ENCODE peak calls at places on chromosomes 4 and X, in seven cellular contexts. K, W, S, F, Q, D and E are unnamed samples.

GRCh38 chrX:103253608-103254007 is 1.3 kb downstream of the TCEAL8 start:
- DNase-seq in K (no peak), D (no peak), W (peak), S (no peak), Q (no peak), F (no peak), E (peak)

GRCh38 chrX:48910926-48911406 is 480 bp downstream of the SLC35A2 start:
- DNase-seq in W (peak), S (no peak), Q (no peak), K (no peak), D (peak), F (peak), E (peak)

GRCh38 chr4:7554885-7555284 is 120.2 kb upstream of the PSAPL1 start:
- DNase-seq in F (no peak), W (no peak), Q (no peak), D (no peak), S (peak), K (no peak), E (no peak)

GRCh38 chrX:11787564-11787963 is 29.5 kb downstream of the MSL3 start:
- DNase-seq in F (peak), K (peak), W (peak), Q (peak), D (peak), S (peak), E (peak)

GRCh38 chrX:37599735-37600134 is 28.3 kb downstream of the LANCL3 start:
- DNase-seq in D (no peak), S (no peak), K (peak), F (no peak), W (no peak), Q (no peak), E (no peak)

GRCh38 chr4:48369771-48370170 is 28.4 kb downstream of the SLAIN2 start:
- DNase-seq in W (no peak), S (no peak), D (no peak), K (no peak), Q (no peak), F (no peak), E (no peak)

GRCh38 chr4:166724369-166724768 is 509.9 kb downstream of the SPOCK3 start:
- DNase-seq in D (no peak), F (no peak), Q (no peak), S (no peak), K (no peak), W (no peak), E (no peak)

GRCh38 chrX:11890843-11891514 is 132.9 kb downstream of the MSL3 start:
- DNase-seq in Q (no peak), F (no peak), S (no peak), D (no peak), K (no peak), W (peak), E (peak)

GRCh38 chrX:117838581-117839331 is 277.9 kb downstream of the KLHL13 start:
- DNase-seq in F (no peak), W (no peak), D (no peak), Q (no peak), K (no peak), S (no peak), E (no peak)

GRCh38 chr4:156536661-156537060 is 434.9 kb downstream of the PDGFC start:
- DNase-seq in K (no peak), S (no peak), D (no peak), F (peak), W (peak), Q (no peak), E (no peak)

GRCh38 chr4:84579410-84579791 is 3.5 kb upstream of the CDS1 start:
- DNase-seq in K (no peak), W (no peak), S (peak), Q (no peak), D (peak), F (no peak), E (no peak)

GRCh38 chr4:146182450-146182849 is 6.9 kb downstream of the LSM6 start:
- DNase-seq in S (no peak), K (no peak), F (no peak), D (no peak), Q (no peak), W (no peak), E (no peak)

GRCh38 chr4:1041147-1041935 is 29.9 kb downstream of the FGFRL1 start:
- DNase-seq in Q (no peak), W (peak), S (peak), D (peak), K (peak), F (peak), E (peak)